ENCODE peak calls at places on chromosomes 3 and 15, in seven cellular contexts. I is neural crest cell; K is 8988T; G is left cardiac atrium; C is NCI-H774; A is tibial artery; V is naive thymus-derived CD8-positive, alpha-beta T cell. O is an unnamed sample.
A peak's percentile ranks its signal among the peaks of the same experiment; 100 is the strongest.

GRCh38 chr3:112519424-112520001 is 20.2 kb upstream of the BTLA start:
- DNase-seq in G (no peak), K (no peak), A (no peak), V (peak; percentile 53), C (no peak), I (no peak), O (peak; percentile 68)

GRCh38 chr15:69578792-69579587 is 126.4 kb downstream of the RPLP1 start:
- DNase-seq in A (peak; percentile 63), I (no peak), G (peak; percentile 56), C (no peak), K (no peak), V (no peak), O (no peak)

GRCh38 chr15:45630958-45631691 is 3.7 kb upstream of the SQOR start:
- DNase-seq in A (peak; percentile 53), V (no peak), C (no peak), K (no peak), I (no peak), G (peak; percentile 50), O (no peak)

GRCh38 chr3:112228786-112229185 is 65.2 kb downstream of the SLC9C1 start:
- DNase-seq in V (no peak), A (no peak), K (no peak), C (no peak), G (no peak), I (no peak), O (no peak)

GRCh38 chr3:130800829-130801228 is 54.2 kb upstream of the PIK3R4 start:
- DNase-seq in A (no peak), G (no peak), I (no peak), V (no peak), K (no peak), C (no peak), O (no peak)

GRCh38 chr3:140019946-140020345 is 85.0 kb downstream of the CLSTN2 start:
- DNase-seq in A (no peak), C (no peak), K (no peak), G (no peak), I (no peak), V (no peak), O (no peak)

GRCh38 chr3:16103472-16103871 is 71.0 kb upstream of the GALNT15 start:
- DNase-seq in C (no peak), V (no peak), A (peak; percentile 68), G (no peak), K (no peak), I (no peak), O (no peak)

GRCh38 chr15:34335176-34335575 is 2.4 kb downstream of the SLC12A6 start:
- DNase-seq in V (no peak), G (no peak), K (no peak), C (no peak), A (no peak), I (no peak), O (peak; percentile 64)

GRCh38 chr3:102114264-102114979 is 265.1 kb downstream of the NFKBIZ start:
- DNase-seq in G (no peak), C (no peak), V (peak; percentile 79), A (no peak), I (no peak), K (no peak), O (no peak)

GRCh38 chr3:96236499-96236898 is 577.9 kb upstream of the EPHA6 start:
- DNase-seq in A (no peak), G (no peak), I (no peak), K (no peak), V (no peak), C (no peak), O (no peak)

GRCh38 chr3:123279121-123279520 is 77.4 kb downstream of the SEC22A start:
- DNase-seq in K (no peak), V (no peak), I (no peak), C (no peak), A (no peak), G (no peak), O (no peak)

GRCh38 chr15:88450125-88450798 is 16.9 kb downstream of the MRPL46 start:
- DNase-seq in K (peak; percentile 57), G (peak; percentile 61), V (peak; percentile 22), I (peak; percentile 85), A (no peak), C (peak; percentile 41), O (peak; percentile 19)

GRCh38 chr3:64578797-64579196 is 109.0 kb downstream of the ADAMTS9 start:
- DNase-seq in V (no peak), C (no peak), G (no peak), I (no peak), K (no peak), A (no peak), O (no peak)

GRCh38 chr3:168080499-168081170 is 15.1 kb downstream of the GOLIM4 start:
- DNase-seq in I (no peak), V (no peak), A (no peak), C (no peak), G (no peak), K (no peak), O (no peak)

GRCh38 chr3:125117631-125118191 is 61.9 kb upstream of the HEG1 start:
- DNase-seq in G (no peak), C (no peak), V (no peak), A (no peak), I (no peak), K (no peak), O (no peak)

O was measured in KG1.